ENCODE peak calls at places on chromosome 4, in seven cellular contexts. N is heart left ventricle, H is heart right ventricle, U is pancreas, Z is osteoblast, I is testis, S is A549. F is an unnamed sample. For H3K4me1, the result is how much of the 10 kb centered on the place peaks cover.

GRCh38 chr4:139367421-139368090 is 65.3 kb upstream of the NDUFC1 start:
- DNase-seq in N (no peak), H (no peak), U (no peak), Z (peak), I (peak), S (no peak), F (no peak)

GRCh38 chr4:19514276-19515070 is 737.2 kb upstream of the SLIT2 start:
- DNase-seq in N (no peak), H (no peak), U (no peak), Z (no peak), I (no peak), S (no peak), F (no peak)

GRCh38 chr4:73103799-73104503 is 34.4 kb upstream of the COX18 start:
- DNase-seq in N (no peak), H (no peak), U (no peak), Z (no peak), I (no peak), S (peak), F (no peak)

GRCh38 chr4:183738081-183738673 is 79.1 kb downstream of the TRAPPC11 start:
- DNase-seq in N (no peak), H (no peak), U (no peak), Z (peak), I (no peak), S (peak), F (no peak)

GRCh38 chr4:107153228-107153627 is 117.1 kb upstream of the DKK2 start:
- DNase-seq in N (no peak), H (no peak), U (no peak), Z (no peak), I (peak), S (peak), F (no peak)

GRCh38 chr4:130648570-130648969 is 1552.6 kb downstream of the C4orf33 start:
- DNase-seq in N (no peak), H (no peak), U (no peak), Z (no peak), I (no peak), S (no peak), F (no peak)

GRCh38 chr4:71270901-71271300 is 67.9 kb upstream of the SLC4A4 start:
- DNase-seq in N (no peak), H (no peak), U (no peak), Z (no peak), I (no peak), S (peak), F (no peak)

GRCh38 chr4:183229397-183229796 is 90.7 kb downstream of the CLDN22 start:
- DNase-seq in N (no peak), H (no peak), U (no peak), Z (peak), I (no peak), S (no peak), F (no peak)

GRCh38 chr4:76803522-76803921 is 94.4 kb downstream of the SOWAHB start:
- DNase-seq in N (no peak), H (no peak), U (no peak), Z (peak), I (no peak), S (peak), F (no peak)

GRCh38 chr4:80090101-80090500 is 17.1 kb upstream of the ANTXR2 start:
- DNase-seq in N (no peak), H (no peak), U (no peak), Z (no peak), I (no peak), S (no peak), F (no peak)

GRCh38 chr4:107035711-107036601 is at the start of gene DKK2:
- DNase-seq in N (no peak), H (no peak), U (peak), Z (peak), I (no peak), S (no peak), F (peak)

GRCh38 chr4:38605794-38606586 is 58.0 kb upstream of the KLF3 start:
- DNase-seq in N (no peak), H (no peak), U (no peak), Z (no peak), I (no peak), S (peak), F (no peak)

GRCh38 chr4:70874268-70875156 is 27.7 kb upstream of the MOB1B start:
- DNase-seq in N (no peak), H (no peak), U (no peak), Z (no peak), I (no peak), S (no peak), F (no peak)

GRCh38 chr4:56627985-56628384 is 53.1 kb downstream of the HOPX start:
- DNase-seq in N (no peak), H (no peak), U (no peak), Z (no peak), I (no peak), S (no peak), F (no peak)

GRCh38 chr4:3250956-3251690 is 2.2 kb downstream of the MSANTD1 start:
- DNase-seq in N (peak), H (no peak), U (no peak), Z (peak), I (no peak), S (no peak), F (peak)

GRCh38 chr4:123468479-123469031 is 72.0 kb downstream of the SPRY1 start:
- DNase-seq in N (no peak), H (no peak), U (no peak), Z (no peak), I (no peak), S (no peak), F (no peak)

GRCh38 chr4:75848891-75849290 is 53.4 kb downstream of the PPEF2 start:
- DNase-seq in N (no peak), H (no peak), U (no peak), Z (peak), I (no peak), S (no peak), F (no peak)

GRCh38 chr4:139555705-139556070 is 331 bp downstream of the SETD7 start:
- DNase-seq in N (peak), H (peak), U (no peak), Z (peak), I (peak), S (no peak), F (peak)

GRCh38 chr4:185142911-185143595 is at the start of gene SLC25A4:
- DNase-seq in N (peak), H (peak), U (peak), Z (peak), I (peak), S (peak), F (peak)

GRCh38 chr4:81724925-81725329 is 253.2 kb upstream of the RASGEF1B start:
- DNase-seq in N (peak), H (peak), U (no peak), Z (no peak), I (peak), S (no peak), F (peak)

GRCh38 chr4:9703391-9703790 is 78.0 kb upstream of the DRD5 start:
- DNase-seq in N (peak), H (peak), U (peak), Z (peak), I (peak), S (peak), F (no peak)

GRCh38 chr4:77454858-77455257 is 150.8 kb upstream of the CXCL13 start:
- DNase-seq in N (no peak), H (no peak), U (no peak), Z (no peak), I (no peak), S (no peak), F (no peak)

GRCh38 chr4:138775890-138776289 is 239.7 kb upstream of the NOCT start:
- DNase-seq in N (no peak), H (no peak), U (no peak), Z (no peak), I (no peak), S (no peak), F (no peak)

GRCh38 chr4:155629831-155630425 is 36.7 kb upstream of the GUCY1A1 start:
- DNase-seq in N (no peak), H (no peak), U (no peak), Z (no peak), I (no peak), S (no peak), F (no peak)

GRCh38 chr4:147837854-147838253 is 106.0 kb downstream of the ARHGAP10 start:
- DNase-seq in N (no peak), H (no peak), U (no peak), Z (no peak), I (no peak), S (no peak), F (no peak)

GRCh38 chr4:147839200-147839599 is 107.3 kb downstream of the ARHGAP10 start:
- DNase-seq in N (no peak), H (no peak), U (no peak), Z (no peak), I (no peak), S (no peak), F (no peak)

GRCh38 chr4:147836807-147837206 is 104.9 kb downstream of the ARHGAP10 start:
- DNase-seq in N (no peak), H (no peak), U (no peak), Z (no peak), I (no peak), S (no peak), F (no peak)

GRCh38 chr4:147839651-147840050 is 107.8 kb downstream of the ARHGAP10 start:
- DNase-seq in N (no peak), H (no peak), U (no peak), Z (no peak), I (no peak), S (no peak), F (no peak)

GRCh38 chr4:147837435-147837834 is 105.5 kb downstream of the ARHGAP10 start:
- DNase-seq in N (no peak), H (no peak), U (no peak), Z (no peak), I (no peak), S (peak), F (no peak)
- TF ChIP-seq CTCF in N (no peak), H (no peak), U (no peak), Z (peak), I (peak), S (no peak), F (peak)

GRCh38 chr4:98514930-98515809 is 143.2 kb downstream of the TSPAN5 start:
- DNase-seq in N (no peak), H (no peak), U (no peak), Z (no peak), I (no peak), S (no peak), F (no peak)
- H3K4me3 ChIP-seq in N (no peak), H (no peak), U (no peak), Z (no peak), I (no peak), S (no peak), F (no peak)

DNA sequence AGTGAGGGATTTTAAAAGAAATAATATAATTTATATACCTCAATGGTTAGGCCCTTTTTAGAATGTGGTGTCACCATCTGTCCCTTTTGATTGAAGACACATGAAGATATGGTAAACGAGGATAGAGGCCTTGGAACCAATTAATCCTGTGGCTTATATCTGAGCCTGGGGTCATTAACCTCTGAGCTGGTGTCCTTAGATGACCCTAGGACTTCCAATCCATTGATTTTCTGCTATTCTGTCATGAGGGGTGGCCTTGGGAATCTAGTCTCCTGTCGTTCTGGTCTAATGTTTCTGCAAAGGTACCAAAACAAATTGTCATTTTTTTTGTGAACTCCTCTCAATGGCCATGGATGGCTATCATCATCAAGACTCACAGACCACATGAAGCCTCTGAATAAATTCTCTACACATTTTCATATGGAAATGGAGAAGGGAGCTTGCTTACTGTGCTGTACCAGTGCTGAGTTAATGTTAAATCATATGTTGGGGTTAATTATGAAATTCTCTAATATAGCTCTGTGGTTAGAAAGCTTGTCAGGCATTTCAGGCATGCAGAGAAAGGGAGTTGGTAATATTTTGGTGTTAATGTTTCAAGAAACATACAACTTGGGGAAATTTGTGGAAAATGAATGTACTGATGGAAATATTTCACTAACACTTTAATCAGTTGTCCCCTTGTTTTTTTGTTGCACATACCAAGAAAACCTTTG is 204.2 kb upstream of the IL15 start:
- DNase-seq in N (no peak), H (no peak), U (no peak), Z (no peak), I (no peak), S (no peak), F (no peak)
- H3K4me1 ChIP-seq in N (under half), H (under half), U (under half), Z (under half), I (under half), S (under half), F (under half)

GRCh38 chr4:932713-933070 is 432 bp downstream of the TMEM175 start:
- DNase-seq in N (no peak), H (no peak), U (no peak), Z (peak), I (no peak), S (no peak), F (peak)
- TF ChIP-seq CTCF in N (no peak), H (no peak), U (no peak), Z (no peak), I (no peak), S (no peak), F (no peak)

DNA sequence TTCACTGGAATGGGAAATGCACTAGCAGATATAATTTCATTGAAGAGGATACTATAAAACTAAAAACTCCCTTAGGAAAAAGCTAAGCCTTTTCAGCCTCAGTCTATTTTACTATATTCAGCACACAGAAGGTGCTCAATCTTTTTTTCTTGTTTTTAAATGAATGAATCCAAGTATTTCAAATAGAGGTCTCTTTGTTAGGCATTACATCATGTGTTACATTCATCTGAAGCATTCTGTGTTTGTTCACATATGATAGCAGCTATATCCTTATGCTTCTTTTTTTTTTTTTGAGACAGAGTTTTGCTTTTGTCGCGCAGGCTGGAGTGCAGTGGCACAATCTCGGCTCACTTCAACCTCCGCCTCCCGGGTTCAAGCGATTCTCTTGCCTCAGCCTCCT is 278.4 kb downstream of the CAMK2D start:
- DNase-seq in N (no peak), H (no peak), U (no peak), Z (no peak), I (no peak), S (no peak), F (no peak)
- H3K4me3 ChIP-seq in N (no peak), H (no peak), U (no peak), Z (no peak), I (no peak), S (no peak), F (no peak)

GRCh38 chr4:26361287-26361686 is 40.5 kb downstream of the RBPJ start:
- DNase-seq in N (no peak), H (no peak), U (no peak), Z (no peak), I (no peak), S (no peak), F (no peak)

GRCh38 chr4:26362745-26363439 is 42.1 kb downstream of the RBPJ start:
- DNase-seq in N (no peak), H (no peak), U (no peak), Z (peak), I (no peak), S (no peak), F (no peak)

GRCh38 chr4:26369132-26370036 is 48.6 kb downstream of the RBPJ start:
- DNase-seq in N (no peak), H (no peak), U (no peak), Z (peak), I (no peak), S (peak), F (no peak)

GRCh38 chr4:26368685-26369084 is 47.9 kb downstream of the RBPJ start:
- DNase-seq in N (no peak), H (no peak), U (no peak), Z (peak), I (no peak), S (no peak), F (no peak)

DNA sequence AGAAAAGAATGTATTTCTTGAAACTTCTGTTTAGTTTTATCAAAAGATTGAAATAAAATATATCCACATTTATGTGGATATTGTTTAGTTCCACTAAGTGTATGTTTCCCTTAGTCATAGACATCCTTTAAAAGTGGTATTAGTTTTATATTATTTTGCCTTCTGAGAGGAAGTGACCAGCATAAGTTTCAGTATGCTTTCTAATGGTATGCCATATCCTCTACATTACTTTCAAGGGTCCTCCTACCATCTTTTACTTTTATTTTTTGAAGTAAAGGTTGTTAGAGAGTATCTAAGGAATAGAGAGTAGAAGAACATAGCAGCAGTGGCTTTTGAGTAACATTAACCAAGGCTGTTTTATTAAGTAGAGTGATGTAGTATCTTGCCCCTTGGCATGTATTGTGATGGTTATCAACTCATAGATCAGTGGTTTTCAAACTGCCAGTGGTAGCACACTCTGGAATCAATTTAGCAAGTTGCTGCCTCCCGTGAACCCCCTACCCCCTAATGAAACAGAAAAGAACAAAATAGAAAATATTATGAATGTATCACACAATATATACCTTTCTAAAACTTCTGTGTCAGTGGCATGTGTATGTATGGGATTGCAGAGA is 44.8 kb downstream of the RBPJ start:
- DNase-seq in N (no peak), H (no peak), U (no peak), Z (no peak), I (no peak), S (no peak), F (no peak)
- H3K4me1 ChIP-seq in N (under half), H (under half), U (under half), Z (half or more), I (under half), S (under half), F (under half)

GRCh38 chr4:10893417-10893816 is 208.8 kb upstream of the CLNK start:
- DNase-seq in N (no peak), H (no peak), U (no peak), Z (no peak), I (peak), S (no peak), F (no peak)
- TF ChIP-seq CTCF in N (no peak), H (no peak), U (no peak), Z (peak), I (peak), S (no peak), F (peak)

GRCh38 chr4:41120297-41121217 is 93.8 kb downstream of the APBB2 start:
- DNase-seq in N (peak), H (peak), U (no peak), Z (peak), I (peak), S (no peak), F (peak)
- H3K4me3 ChIP-seq in N (no peak), H (peak), U (no peak), Z (peak), I (no peak), S (no peak), F (no peak)

GRCh38 chr4:30945586-30945985 is 225.4 kb downstream of the PCDH7 start:
- DNase-seq in N (peak), H (no peak), U (no peak), Z (no peak), I (no peak), S (no peak), F (no peak)

GRCh38 chr4:30950737-30951136 is 230.6 kb downstream of the PCDH7 start:
- DNase-seq in N (no peak), H (no peak), U (no peak), Z (no peak), I (no peak), S (peak), F (no peak)

GRCh38 chr4:30948653-30949052 is 228.5 kb downstream of the PCDH7 start:
- DNase-seq in N (no peak), H (no peak), U (no peak), Z (no peak), I (no peak), S (no peak), F (no peak)

GRCh38 chr4:30943356-30943755 is 223.2 kb downstream of the PCDH7 start:
- DNase-seq in N (no peak), H (no peak), U (no peak), Z (no peak), I (no peak), S (no peak), F (no peak)

GRCh38 chr4:30946288-30946687 is 226.1 kb downstream of the PCDH7 start:
- DNase-seq in N (no peak), H (no peak), U (no peak), Z (no peak), I (no peak), S (no peak), F (no peak)
- H3K4me1 ChIP-seq in N (under half), H (under half), U (under half), Z (under half), I (under half), S (under half), F (under half)

GRCh38 chr4:112145326-112145819 is at the start of gene FAM241A:
- DNase-seq in N (peak), H (peak), U (peak), Z (peak), I (peak), S (peak), F (peak)

GRCh38 chr4:112142152-112142551 is 3.1 kb upstream of the FAM241A start:
- DNase-seq in N (no peak), H (no peak), U (no peak), Z (no peak), I (no peak), S (no peak), F (no peak)

GRCh38 chr4:112147697-112148096 is 2.4 kb downstream of the FAM241A start:
- DNase-seq in N (peak), H (no peak), U (no peak), Z (peak), I (no peak), S (no peak), F (no peak)

GRCh38 chr4:112144546-112145325 is 518 bp upstream of the FAM241A start:
- DNase-seq in N (peak), H (no peak), U (peak), Z (peak), I (peak), S (no peak), F (no peak)

GRCh38 chr4:112145820-112146813 is 863 bp downstream of the FAM241A start:
- DNase-seq in N (peak), H (peak), U (peak), Z (peak), I (peak), S (peak), F (peak)
- TF ChIP-seq CTCF in N (no peak), H (no peak), U (no peak), Z (peak), I (no peak), S (no peak), F (no peak)